ENCODE peak calls at places on chromosomes 5 and 9, in ten cellular contexts. A is mucosa of gallbladder; N is SW480; K is substantia nigra; E is NCI-H2107; H is NCI-H69; P is hepatic stellate cell; B is PC-9; J is stimulated activated CD8-positive, alpha-beta memory T cell treated with anti-CD3 and anti-CD28 coated beads, Interleukin-4, amount 100 ng/mL, for 4 hours; I is pons. G is an unnamed sample.

GRCh38 chr5:78056901-78057514 is 237.5 kb downstream of the AP3B1 start:
- DNase-seq in P (no peak), J (no peak), E (no peak), H (peak; percentile 14), N (no peak), A (no peak), I (no peak), K (no peak), B (no peak), G (no peak)

GRCh38 chr5:139611703-139612584 is 36.2 kb upstream of the CXXC5 start:
- DNase-seq in N (no peak), J (no peak), E (no peak), H (no peak), A (no peak), I (no peak), K (no peak), P (no peak), B (no peak), G (no peak)

GRCh38 chr5:96012399-96012798 is 50.7 kb upstream of the ELL2 start:
- DNase-seq in J (no peak), N (no peak), A (no peak), H (no peak), B (no peak), P (no peak), I (no peak), E (no peak), K (no peak), G (no peak)

GRCh38 chr5:40260351-40260750 is 419.4 kb upstream of the PTGER4 start:
- DNase-seq in H (no peak), A (no peak), I (no peak), B (no peak), P (no peak), K (no peak), E (no peak), N (no peak), J (no peak), G (no peak)

GRCh38 chr9:94860678-94861588 is 134.4 kb downstream of the AOPEP start:
- DNase-seq in I (no peak), N (peak; percentile 83), H (peak; percentile 81), P (peak; percentile 76), J (peak; percentile 21), K (no peak), A (peak; percentile 55), B (no peak), E (no peak), G (peak; percentile 92)

GRCh38 chr5:69219939-69220338 is 14.7 kb upstream of the CDK7 start:
- DNase-seq in N (no peak), J (no peak), A (no peak), I (no peak), P (no peak), E (no peak), K (no peak), B (no peak), H (no peak), G (no peak)

GRCh38 chr5:179404321-179405053 is 59.2 kb upstream of the ADAMTS2 start:
- DNase-seq in H (no peak), J (no peak), N (no peak), A (no peak), K (no peak), P (peak; percentile 78), E (no peak), I (no peak), B (no peak), G (no peak)

GRCh38 chr5:16855475-16855874 is 80.6 kb downstream of the MYO10 start:
- DNase-seq in K (no peak), P (no peak), A (peak; percentile 17), I (peak; percentile 21), H (peak; percentile 57), J (no peak), B (no peak), E (no peak), N (no peak), G (no peak)

GRCh38 chr5:180670586-180671359 is 21.4 kb upstream of the FLT4 start:
- DNase-seq in H (peak; percentile 61), K (peak; percentile 21), E (no peak), J (no peak), A (peak; percentile 46), B (peak; percentile 52), I (peak; percentile 74), N (peak; percentile 62), P (no peak), G (peak; percentile 15)

GRCh38 chr9:38376266-38376665 is 16.2 kb upstream of the ALDH1B1 start:
- DNase-seq in B (no peak), A (no peak), J (no peak), H (no peak), E (no peak), K (no peak), I (no peak), N (no peak), P (no peak), G (no peak)

GRCh38 chr9:72383978-72384709 is 19.1 kb upstream of the ZFAND5 start:
- DNase-seq in N (no peak), P (peak; percentile 73), I (no peak), B (no peak), A (no peak), K (no peak), J (no peak), H (no peak), E (no peak), G (no peak)

GRCh38 chr5:159240301-159240870 is 22.7 kb upstream of the UBLCP1 start:
- DNase-seq in A (no peak), I (no peak), P (no peak), B (peak; percentile 49), K (no peak), E (no peak), J (no peak), N (peak; percentile 70), H (no peak), G (no peak)

GRCh38 chr5:14286574-14287399 is 143.6 kb downstream of the TRIO start:
- DNase-seq in B (no peak), K (peak; percentile 43), N (no peak), I (peak; percentile 60), A (no peak), H (no peak), J (no peak), E (no peak), P (no peak), G (peak; percentile 86)

GRCh38 chr5:129046151-129046550 is 48.4 kb upstream of the ISOC1 start:
- DNase-seq in N (no peak), J (no peak), P (no peak), K (no peak), I (no peak), A (no peak), B (no peak), H (no peak), E (no peak), G (no peak)

GRCh38 chr9:74035786-74036185 is 461.3 kb upstream of the RORB start:
- DNase-seq in A (no peak), B (no peak), N (no peak), H (no peak), I (peak; percentile 52), K (no peak), J (no peak), E (no peak), P (no peak), G (no peak)

GRCh38 chr5:122332589-122333555 is 20.8 kb downstream of the SNCAIP start:
- DNase-seq in H (peak; percentile 55), I (no peak), A (no peak), P (no peak), J (no peak), E (no peak), B (no peak), K (no peak), N (no peak), G (no peak)

GRCh38 chr5:36688722-36689121 is 82.3 kb downstream of the SLC1A3 start:
- DNase-seq in K (no peak), A (no peak), B (no peak), I (peak; percentile 45), H (peak; percentile 5), E (no peak), J (no peak), N (peak; percentile 13), P (no peak), G (no peak)

GRCh38 chr5:141811287-141812155 is 66.7 kb downstream of the PCDH1 start:
- DNase-seq in P (peak; percentile 41), H (peak; percentile 68), J (no peak), I (no peak), E (no peak), K (peak; percentile 65), B (no peak), A (no peak), N (peak; percentile 31), G (no peak)

GRCh38 chr5:134892282-134892681 is 12.6 kb upstream of the PCBD2 start:
- DNase-seq in B (no peak), I (no peak), H (no peak), K (no peak), P (no peak), N (no peak), A (no peak), E (no peak), J (no peak), G (no peak)

GRCh38 chr9:129910628-129911567 is 75.6 kb downstream of the USP20 start:
- DNase-seq in A (peak; percentile 81), N (peak; percentile 95), J (no peak), P (peak; percentile 91), K (no peak), H (no peak), I (no peak), B (peak; percentile 74), E (no peak), G (no peak)

GRCh38 chr5:16885635-16886365 is 50.3 kb downstream of the MYO10 start:
- DNase-seq in B (no peak), A (no peak), I (no peak), P (no peak), H (no peak), J (no peak), K (no peak), E (no peak), N (no peak), G (no peak)

GRCh38 chr5:134508521-134509195 is 16.8 kb upstream of the JADE2 start:
- DNase-seq in N (no peak), B (no peak), P (no peak), J (no peak), A (no peak), H (no peak), K (no peak), E (no peak), I (no peak), G (no peak)

GRCh38 chr9:107193251-107193650 is 89.8 kb upstream of the RAD23B start:
- DNase-seq in B (no peak), H (peak; percentile 34), E (no peak), I (no peak), N (no peak), A (no peak), P (no peak), K (no peak), J (no peak), G (no peak)

GRCh38 chr9:38024036-38024681 is 44.9 kb downstream of the SHB start:
- DNase-seq in E (no peak), H (peak; percentile 93), B (peak; percentile 67), A (no peak), J (no peak), K (peak; percentile 23), I (peak; percentile 68), N (peak; percentile 32), P (peak; percentile 50), G (no peak)

GRCh38 chr9:4301971-4302427 is 2.1 kb upstream of the GLIS3 start:
- DNase-seq in I (no peak), E (no peak), H (no peak), J (no peak), P (peak; percentile 72), N (no peak), A (no peak), K (peak; percentile 6), B (peak; percentile 55), G (no peak)

GRCh38 chr9:76415154-76415553 is 20.9 kb upstream of the RFK start:
- DNase-seq in N (no peak), I (no peak), H (peak; percentile 77), K (no peak), A (no peak), J (no peak), P (no peak), E (no peak), B (no peak), G (no peak)

GRCh38 chr5:176812269-176813259 is 2.2 kb downstream of the UNC5A start:
- DNase-seq in P (peak; percentile 71), K (no peak), E (no peak), H (peak; percentile 62), I (no peak), A (no peak), N (peak; percentile 54), J (no peak), B (peak; percentile 75), G (no peak)

GRCh38 chr5:171513591-171513990 is 94.1 kb downstream of the FGF18 start:
- DNase-seq in B (no peak), I (no peak), P (no peak), K (no peak), E (no peak), H (no peak), A (no peak), N (no peak), J (no peak), G (no peak)

G was measured in GM12878.